ENCODE peak calls at places on chromosomes 3 and 15, in nine cellular contexts. One of them, this sample, is unnamed.

GRCh38 chr3:6935964-6936363 is 75.0 kb downstream of the GRM7 start:
- DNase-seq in HEK293T: no peak
- DNase-seq in HCEC 1CT: no peak
- DNase-seq in ACHN: no peak
- DNase-seq in A172: no peak
- DNase-seq in stimulated activated CD4-positive, alpha-beta T cell treated with anti-CD3 and anti-CD28 coated beads, TNF-alpha, amount 100 ng/mL, for 48 hours: no peak
- DNase-seq in stimulated activated CD8-positive, alpha-beta memory T cell treated with anti-CD3 and anti-CD28 coated beads, Interleukin-7, amount 100 ng/mL, for 4 hours: no peak
- DNase-seq in cerebellum: no peak
- DNase-seq in NCI-H82: no peak
- DNase-seq in this sample: no peak

GRCh38 chr3:37628711-37629301 is 232.9 kb upstream of the CTDSPL start:
- DNase-seq in HEK293T: peak; percentile 47
- DNase-seq in HCEC 1CT: peak; percentile 65
- DNase-seq in ACHN: no peak
- DNase-seq in A172: no peak
- DNase-seq in stimulated activated CD4-positive, alpha-beta T cell treated with anti-CD3 and anti-CD28 coated beads, TNF-alpha, amount 100 ng/mL, for 48 hours: no peak
- DNase-seq in stimulated activated CD8-positive, alpha-beta memory T cell treated with anti-CD3 and anti-CD28 coated beads, Interleukin-7, amount 100 ng/mL, for 4 hours: no peak
- DNase-seq in cerebellum: no peak
- DNase-seq in NCI-H82: no peak
- DNase-seq in this sample: no peak

GRCh38 chr3:50675179-50676030 is 678 bp downstream of the DOCK3 start:
- DNase-seq in HEK293T: peak; percentile 76
- DNase-seq in HCEC 1CT: no peak
- DNase-seq in ACHN: peak; percentile 19
- DNase-seq in A172: no peak
- DNase-seq in stimulated activated CD4-positive, alpha-beta T cell treated with anti-CD3 and anti-CD28 coated beads, TNF-alpha, amount 100 ng/mL, for 48 hours: peak; percentile 67
- DNase-seq in stimulated activated CD8-positive, alpha-beta memory T cell treated with anti-CD3 and anti-CD28 coated beads, Interleukin-7, amount 100 ng/mL, for 4 hours: peak; percentile 54
- DNase-seq in cerebellum: peak; percentile 85
- DNase-seq in NCI-H82: peak; percentile 66
- DNase-seq in this sample: no peak

GRCh38 chr3:195768831-195769303 is 42.9 kb downstream of the MUC4 start:
- DNase-seq in HEK293T: no peak
- DNase-seq in HCEC 1CT: no peak
- DNase-seq in ACHN: no peak
- DNase-seq in A172: peak; percentile 72
- DNase-seq in stimulated activated CD4-positive, alpha-beta T cell treated with anti-CD3 and anti-CD28 coated beads, TNF-alpha, amount 100 ng/mL, for 48 hours: no peak
- DNase-seq in stimulated activated CD8-positive, alpha-beta memory T cell treated with anti-CD3 and anti-CD28 coated beads, Interleukin-7, amount 100 ng/mL, for 4 hours: no peak
- DNase-seq in cerebellum: no peak
- DNase-seq in NCI-H82: no peak
- DNase-seq in this sample: peak; percentile 65

GRCh38 chr15:62459875-62460274 is 294.8 kb upstream of the C2CD4B start:
- DNase-seq in HEK293T: no peak
- DNase-seq in HCEC 1CT: no peak
- DNase-seq in ACHN: no peak
- DNase-seq in A172: no peak
- DNase-seq in stimulated activated CD4-positive, alpha-beta T cell treated with anti-CD3 and anti-CD28 coated beads, TNF-alpha, amount 100 ng/mL, for 48 hours: no peak
- DNase-seq in stimulated activated CD8-positive, alpha-beta memory T cell treated with anti-CD3 and anti-CD28 coated beads, Interleukin-7, amount 100 ng/mL, for 4 hours: no peak
- DNase-seq in cerebellum: no peak
- DNase-seq in NCI-H82: no peak
- DNase-seq in this sample: no peak

GRCh38 chr3:141913150-141913811 is 36.8 kb downstream of the ATP1B3 start:
- DNase-seq in HEK293T: peak; percentile 56
- DNase-seq in HCEC 1CT: peak; percentile 48
- DNase-seq in ACHN: peak; percentile 63
- DNase-seq in A172: peak; percentile 61
- DNase-seq in stimulated activated CD4-positive, alpha-beta T cell treated with anti-CD3 and anti-CD28 coated beads, TNF-alpha, amount 100 ng/mL, for 48 hours: peak; percentile 38
- DNase-seq in stimulated activated CD8-positive, alpha-beta memory T cell treated with anti-CD3 and anti-CD28 coated beads, Interleukin-7, amount 100 ng/mL, for 4 hours: no peak
- DNase-seq in cerebellum: no peak
- DNase-seq in NCI-H82: peak; percentile 84
- DNase-seq in this sample: no peak

GRCh38 chr3:132354916-132355702 is 37.9 kb downstream of the ACP3 start:
- DNase-seq in HEK293T: no peak
- DNase-seq in HCEC 1CT: no peak
- DNase-seq in ACHN: no peak
- DNase-seq in A172: peak; percentile 19
- DNase-seq in stimulated activated CD4-positive, alpha-beta T cell treated with anti-CD3 and anti-CD28 coated beads, TNF-alpha, amount 100 ng/mL, for 48 hours: no peak
- DNase-seq in stimulated activated CD8-positive, alpha-beta memory T cell treated with anti-CD3 and anti-CD28 coated beads, Interleukin-7, amount 100 ng/mL, for 4 hours: no peak
- DNase-seq in cerebellum: no peak
- DNase-seq in NCI-H82: no peak
- DNase-seq in this sample: no peak

GRCh38 chr3:107956991-107957467 is 133.8 kb downstream of the CD47 start:
- DNase-seq in HEK293T: no peak
- DNase-seq in HCEC 1CT: peak; percentile 43
- DNase-seq in ACHN: no peak
- DNase-seq in A172: no peak
- DNase-seq in stimulated activated CD4-positive, alpha-beta T cell treated with anti-CD3 and anti-CD28 coated beads, TNF-alpha, amount 100 ng/mL, for 48 hours: no peak
- DNase-seq in stimulated activated CD8-positive, alpha-beta memory T cell treated with anti-CD3 and anti-CD28 coated beads, Interleukin-7, amount 100 ng/mL, for 4 hours: no peak
- DNase-seq in cerebellum: peak; percentile 58
- DNase-seq in NCI-H82: no peak
- DNase-seq in this sample: no peak

GRCh38 chr3:58047806-58048205 is 39.6 kb downstream of the FLNB start:
- DNase-seq in HEK293T: no peak
- DNase-seq in HCEC 1CT: peak; percentile 97
- DNase-seq in ACHN: peak; percentile 89
- DNase-seq in A172: peak; percentile 95
- DNase-seq in stimulated activated CD4-positive, alpha-beta T cell treated with anti-CD3 and anti-CD28 coated beads, TNF-alpha, amount 100 ng/mL, for 48 hours: no peak
- DNase-seq in stimulated activated CD8-positive, alpha-beta memory T cell treated with anti-CD3 and anti-CD28 coated beads, Interleukin-7, amount 100 ng/mL, for 4 hours: no peak
- DNase-seq in cerebellum: no peak
- DNase-seq in NCI-H82: no peak
- DNase-seq in this sample: no peak

GRCh38 chr15:81483496-81483895 is 109.5 kb upstream of the TMC3 start:
- DNase-seq in HEK293T: no peak
- DNase-seq in HCEC 1CT: no peak
- DNase-seq in ACHN: no peak
- DNase-seq in A172: no peak
- DNase-seq in stimulated activated CD4-positive, alpha-beta T cell treated with anti-CD3 and anti-CD28 coated beads, TNF-alpha, amount 100 ng/mL, for 48 hours: no peak
- DNase-seq in stimulated activated CD8-positive, alpha-beta memory T cell treated with anti-CD3 and anti-CD28 coated beads, Interleukin-7, amount 100 ng/mL, for 4 hours: no peak
- DNase-seq in cerebellum: no peak
- DNase-seq in NCI-H82: no peak
- DNase-seq in this sample: no peak

GRCh38 chr15:73982251-73982962 is 9.7 kb downstream of the STOML1 start:
- DNase-seq in HEK293T: no peak
- DNase-seq in HCEC 1CT: peak; percentile 81
- DNase-seq in ACHN: peak; percentile 93
- DNase-seq in A172: peak; percentile 94
- DNase-seq in stimulated activated CD4-positive, alpha-beta T cell treated with anti-CD3 and anti-CD28 coated beads, TNF-alpha, amount 100 ng/mL, for 48 hours: no peak
- DNase-seq in stimulated activated CD8-positive, alpha-beta memory T cell treated with anti-CD3 and anti-CD28 coated beads, Interleukin-7, amount 100 ng/mL, for 4 hours: no peak
- DNase-seq in cerebellum: no peak
- DNase-seq in NCI-H82: no peak
- DNase-seq in this sample: no peak

GRCh38 chr3:120227710-120228347 is 57.2 kb downstream of the GPR156 start:
- DNase-seq in HEK293T: no peak
- DNase-seq in HCEC 1CT: no peak
- DNase-seq in ACHN: no peak
- DNase-seq in A172: no peak
- DNase-seq in stimulated activated CD4-positive, alpha-beta T cell treated with anti-CD3 and anti-CD28 coated beads, TNF-alpha, amount 100 ng/mL, for 48 hours: no peak
- DNase-seq in stimulated activated CD8-positive, alpha-beta memory T cell treated with anti-CD3 and anti-CD28 coated beads, Interleukin-7, amount 100 ng/mL, for 4 hours: no peak
- DNase-seq in cerebellum: no peak
- DNase-seq in NCI-H82: no peak
- DNase-seq in this sample: no peak

GRCh38 chr3:13598926-13599886 is 50.3 kb downstream of the FBLN2 start:
- DNase-seq in HEK293T: no peak
- DNase-seq in HCEC 1CT: no peak
- DNase-seq in ACHN: no peak
- DNase-seq in A172: peak; percentile 96
- DNase-seq in stimulated activated CD4-positive, alpha-beta T cell treated with anti-CD3 and anti-CD28 coated beads, TNF-alpha, amount 100 ng/mL, for 48 hours: no peak
- DNase-seq in stimulated activated CD8-positive, alpha-beta memory T cell treated with anti-CD3 and anti-CD28 coated beads, Interleukin-7, amount 100 ng/mL, for 4 hours: no peak
- DNase-seq in cerebellum: no peak
- DNase-seq in NCI-H82: no peak
- DNase-seq in this sample: peak; percentile 15

GRCh38 chr15:35499723-35500122 is 46.2 kb downstream of the DPH6 start:
- DNase-seq in HEK293T: no peak
- DNase-seq in HCEC 1CT: no peak
- DNase-seq in ACHN: no peak
- DNase-seq in A172: no peak
- DNase-seq in stimulated activated CD4-positive, alpha-beta T cell treated with anti-CD3 and anti-CD28 coated beads, TNF-alpha, amount 100 ng/mL, for 48 hours: no peak
- DNase-seq in stimulated activated CD8-positive, alpha-beta memory T cell treated with anti-CD3 and anti-CD28 coated beads, Interleukin-7, amount 100 ng/mL, for 4 hours: no peak
- DNase-seq in cerebellum: no peak
- DNase-seq in NCI-H82: no peak
- DNase-seq in this sample: no peak

GRCh38 chr3:154730221-154730620 is 300.2 kb upstream of the GPR149 start:
- DNase-seq in HEK293T: no peak
- DNase-seq in HCEC 1CT: peak; percentile 7
- DNase-seq in ACHN: no peak
- DNase-seq in A172: no peak
- DNase-seq in stimulated activated CD4-positive, alpha-beta T cell treated with anti-CD3 and anti-CD28 coated beads, TNF-alpha, amount 100 ng/mL, for 48 hours: no peak
- DNase-seq in stimulated activated CD8-positive, alpha-beta memory T cell treated with anti-CD3 and anti-CD28 coated beads, Interleukin-7, amount 100 ng/mL, for 4 hours: no peak
- DNase-seq in cerebellum: no peak
- DNase-seq in NCI-H82: peak; percentile 57
- DNase-seq in this sample: no peak

GRCh38 chr3:65871305-65872141 is 167.2 kb downstream of the MAGI1 start:
- DNase-seq in HEK293T: peak; percentile 53
- DNase-seq in HCEC 1CT: no peak
- DNase-seq in ACHN: peak; percentile 44
- DNase-seq in A172: no peak
- DNase-seq in stimulated activated CD4-positive, alpha-beta T cell treated with anti-CD3 and anti-CD28 coated beads, TNF-alpha, amount 100 ng/mL, for 48 hours: no peak
- DNase-seq in stimulated activated CD8-positive, alpha-beta memory T cell treated with anti-CD3 and anti-CD28 coated beads, Interleukin-7, amount 100 ng/mL, for 4 hours: no peak
- DNase-seq in cerebellum: no peak
- DNase-seq in NCI-H82: peak; percentile 92
- DNase-seq in this sample: peak; percentile 31

GRCh38 chr3:40800343-40800742 is 275.6 kb downstream of the ZNF621 start:
- DNase-seq in HEK293T: no peak
- DNase-seq in HCEC 1CT: peak; percentile 83
- DNase-seq in ACHN: peak; percentile 94
- DNase-seq in A172: peak; percentile 92
- DNase-seq in stimulated activated CD4-positive, alpha-beta T cell treated with anti-CD3 and anti-CD28 coated beads, TNF-alpha, amount 100 ng/mL, for 48 hours: no peak
- DNase-seq in stimulated activated CD8-positive, alpha-beta memory T cell treated with anti-CD3 and anti-CD28 coated beads, Interleukin-7, amount 100 ng/mL, for 4 hours: no peak
- DNase-seq in cerebellum: no peak
- DNase-seq in NCI-H82: no peak
- DNase-seq in this sample: no peak

GRCh38 chr3:69410301-69410700 is 24.4 kb upstream of the FRMD4B start:
- DNase-seq in HEK293T: peak; percentile 69
- DNase-seq in HCEC 1CT: peak; percentile 50
- DNase-seq in ACHN: peak; percentile 62
- DNase-seq in A172: peak; percentile 56
- DNase-seq in stimulated activated CD4-positive, alpha-beta T cell treated with anti-CD3 and anti-CD28 coated beads, TNF-alpha, amount 100 ng/mL, for 48 hours: peak; percentile 53
- DNase-seq in stimulated activated CD8-positive, alpha-beta memory T cell treated with anti-CD3 and anti-CD28 coated beads, Interleukin-7, amount 100 ng/mL, for 4 hours: peak; percentile 31
- DNase-seq in cerebellum: peak; percentile 13
- DNase-seq in NCI-H82: peak; percentile 74
- DNase-seq in this sample: peak; percentile 5

GRCh38 chr3:194404365-194405140 is 5.5 kb upstream of the GP5 start:
- DNase-seq in HEK293T: no peak
- DNase-seq in HCEC 1CT: peak; percentile 45
- DNase-seq in ACHN: peak; percentile 64
- DNase-seq in A172: peak; percentile 49
- DNase-seq in stimulated activated CD4-positive, alpha-beta T cell treated with anti-CD3 and anti-CD28 coated beads, TNF-alpha, amount 100 ng/mL, for 48 hours: peak; percentile 51
- DNase-seq in stimulated activated CD8-positive, alpha-beta memory T cell treated with anti-CD3 and anti-CD28 coated beads, Interleukin-7, amount 100 ng/mL, for 4 hours: no peak
- DNase-seq in cerebellum: peak; percentile 15
- DNase-seq in NCI-H82: peak; percentile 72
- DNase-seq in this sample: peak; percentile 16

GRCh38 chr15:34795267-34796081 is at the start of gene ACTC1:
- DNase-seq in HEK293T: no peak
- DNase-seq in HCEC 1CT: peak; percentile 54
- DNase-seq in ACHN: peak; percentile 43
- DNase-seq in A172: no peak
- DNase-seq in stimulated activated CD4-positive, alpha-beta T cell treated with anti-CD3 and anti-CD28 coated beads, TNF-alpha, amount 100 ng/mL, for 48 hours: no peak
- DNase-seq in stimulated activated CD8-positive, alpha-beta memory T cell treated with anti-CD3 and anti-CD28 coated beads, Interleukin-7, amount 100 ng/mL, for 4 hours: no peak
- DNase-seq in cerebellum: peak; percentile 53
- DNase-seq in NCI-H82: no peak
- DNase-seq in this sample: no peak

GRCh38 chr3:71485903-71486302 is 97.6 kb downstream of the FOXP1 start:
- DNase-seq in HEK293T: no peak
- DNase-seq in HCEC 1CT: no peak
- DNase-seq in ACHN: no peak
- DNase-seq in A172: no peak
- DNase-seq in stimulated activated CD4-positive, alpha-beta T cell treated with anti-CD3 and anti-CD28 coated beads, TNF-alpha, amount 100 ng/mL, for 48 hours: no peak
- DNase-seq in stimulated activated CD8-positive, alpha-beta memory T cell treated with anti-CD3 and anti-CD28 coated beads, Interleukin-7, amount 100 ng/mL, for 4 hours: no peak
- DNase-seq in cerebellum: no peak
- DNase-seq in NCI-H82: no peak
- DNase-seq in this sample: no peak

GRCh38 chr15:69357773-69358765 is 56.1 kb upstream of the KIF23 start:
- DNase-seq in HEK293T: peak; percentile 47
- DNase-seq in HCEC 1CT: no peak
- DNase-seq in ACHN: no peak
- DNase-seq in A172: no peak
- DNase-seq in stimulated activated CD4-positive, alpha-beta T cell treated with anti-CD3 and anti-CD28 coated beads, TNF-alpha, amount 100 ng/mL, for 48 hours: no peak
- DNase-seq in stimulated activated CD8-positive, alpha-beta memory T cell treated with anti-CD3 and anti-CD28 coated beads, Interleukin-7, amount 100 ng/mL, for 4 hours: no peak
- DNase-seq in cerebellum: no peak
- DNase-seq in NCI-H82: no peak
- DNase-seq in this sample: no peak

GRCh38 chr3:128430731-128431130 is 36.0 kb downstream of the DNAJB8 start:
- DNase-seq in HEK293T: no peak
- DNase-seq in HCEC 1CT: no peak
- DNase-seq in ACHN: no peak
- DNase-seq in A172: no peak
- DNase-seq in stimulated activated CD4-positive, alpha-beta T cell treated with anti-CD3 and anti-CD28 coated beads, TNF-alpha, amount 100 ng/mL, for 48 hours: no peak
- DNase-seq in stimulated activated CD8-positive, alpha-beta memory T cell treated with anti-CD3 and anti-CD28 coated beads, Interleukin-7, amount 100 ng/mL, for 4 hours: no peak
- DNase-seq in cerebellum: no peak
- DNase-seq in NCI-H82: no peak
- DNase-seq in this sample: no peak

GRCh38 chr3:181691951-181692849 is 19.5 kb upstream of the SOX2 start:
- DNase-seq in HEK293T: no peak
- DNase-seq in HCEC 1CT: no peak
- DNase-seq in ACHN: no peak
- DNase-seq in A172: no peak
- DNase-seq in stimulated activated CD4-positive, alpha-beta T cell treated with anti-CD3 and anti-CD28 coated beads, TNF-alpha, amount 100 ng/mL, for 48 hours: no peak
- DNase-seq in stimulated activated CD8-positive, alpha-beta memory T cell treated with anti-CD3 and anti-CD28 coated beads, Interleukin-7, amount 100 ng/mL, for 4 hours: no peak
- DNase-seq in cerebellum: no peak
- DNase-seq in NCI-H82: peak; percentile 47
- DNase-seq in this sample: peak; percentile 57

GRCh38 chr15:100918690-100919480 is at the start of gene LRRK1:
- DNase-seq in HEK293T: no peak
- DNase-seq in HCEC 1CT: peak; percentile 45
- DNase-seq in ACHN: peak; percentile 33
- DNase-seq in A172: peak; percentile 3
- DNase-seq in stimulated activated CD4-positive, alpha-beta T cell treated with anti-CD3 and anti-CD28 coated beads, TNF-alpha, amount 100 ng/mL, for 48 hours: peak; percentile 16
- DNase-seq in stimulated activated CD8-positive, alpha-beta memory T cell treated with anti-CD3 and anti-CD28 coated beads, Interleukin-7, amount 100 ng/mL, for 4 hours: no peak
- DNase-seq in cerebellum: no peak
- DNase-seq in NCI-H82: peak; percentile 52
- DNase-seq in this sample: no peak

GRCh38 chr3:45211466-45212094 is 14.5 kb downstream of the TMEM158 start:
- DNase-seq in HEK293T: no peak
- DNase-seq in HCEC 1CT: no peak
- DNase-seq in ACHN: no peak
- DNase-seq in A172: no peak
- DNase-seq in stimulated activated CD4-positive, alpha-beta T cell treated with anti-CD3 and anti-CD28 coated beads, TNF-alpha, amount 100 ng/mL, for 48 hours: no peak
- DNase-seq in stimulated activated CD8-positive, alpha-beta memory T cell treated with anti-CD3 and anti-CD28 coated beads, Interleukin-7, amount 100 ng/mL, for 4 hours: no peak
- DNase-seq in cerebellum: no peak
- DNase-seq in NCI-H82: no peak
- DNase-seq in this sample: no peak

GRCh38 chr3:196883361-196883760 is 15.6 kb downstream of the SENP5 start:
- DNase-seq in HEK293T: no peak
- DNase-seq in HCEC 1CT: no peak
- DNase-seq in ACHN: no peak
- DNase-seq in A172: no peak
- DNase-seq in stimulated activated CD4-positive, alpha-beta T cell treated with anti-CD3 and anti-CD28 coated beads, TNF-alpha, amount 100 ng/mL, for 48 hours: no peak
- DNase-seq in stimulated activated CD8-positive, alpha-beta memory T cell treated with anti-CD3 and anti-CD28 coated beads, Interleukin-7, amount 100 ng/mL, for 4 hours: no peak
- DNase-seq in cerebellum: no peak
- DNase-seq in NCI-H82: no peak
- DNase-seq in this sample: no peak

GRCh38 chr3:111712294-111713180 is 117.4 kb upstream of the ZBED2 start:
- DNase-seq in HEK293T: no peak
- DNase-seq in HCEC 1CT: no peak
- DNase-seq in ACHN: peak; percentile 66
- DNase-seq in A172: peak; percentile 90
- DNase-seq in stimulated activated CD4-positive, alpha-beta T cell treated with anti-CD3 and anti-CD28 coated beads, TNF-alpha, amount 100 ng/mL, for 48 hours: no peak
- DNase-seq in stimulated activated CD8-positive, alpha-beta memory T cell treated with anti-CD3 and anti-CD28 coated beads, Interleukin-7, amount 100 ng/mL, for 4 hours: peak; percentile 63
- DNase-seq in cerebellum: no peak
- DNase-seq in NCI-H82: peak; percentile 99
- DNase-seq in this sample: peak; percentile 15

GRCh38 chr3:158846803-158847465 is 45.1 kb downstream of the MFSD1 start:
- DNase-seq in HEK293T: no peak
- DNase-seq in HCEC 1CT: no peak
- DNase-seq in ACHN: no peak
- DNase-seq in A172: no peak
- DNase-seq in stimulated activated CD4-positive, alpha-beta T cell treated with anti-CD3 and anti-CD28 coated beads, TNF-alpha, amount 100 ng/mL, for 48 hours: no peak
- DNase-seq in stimulated activated CD8-positive, alpha-beta memory T cell treated with anti-CD3 and anti-CD28 coated beads, Interleukin-7, amount 100 ng/mL, for 4 hours: no peak
- DNase-seq in cerebellum: no peak
- DNase-seq in NCI-H82: no peak
- DNase-seq in this sample: no peak

GRCh38 chr3:197340521-197340871 is 42.1 kb upstream of the DLG1 start:
- DNase-seq in HEK293T: no peak
- DNase-seq in HCEC 1CT: no peak
- DNase-seq in ACHN: no peak
- DNase-seq in A172: no peak
- DNase-seq in stimulated activated CD4-positive, alpha-beta T cell treated with anti-CD3 and anti-CD28 coated beads, TNF-alpha, amount 100 ng/mL, for 48 hours: no peak
- DNase-seq in stimulated activated CD8-positive, alpha-beta memory T cell treated with anti-CD3 and anti-CD28 coated beads, Interleukin-7, amount 100 ng/mL, for 4 hours: no peak
- DNase-seq in cerebellum: no peak
- DNase-seq in NCI-H82: no peak
- DNase-seq in this sample: no peak

GRCh38 chr15:81113861-81114261 is 20.2 kb upstream of the CFAP161 start:
- DNase-seq in HEK293T: no peak
- DNase-seq in HCEC 1CT: peak; percentile 70
- DNase-seq in ACHN: no peak
- DNase-seq in A172: no peak
- DNase-seq in stimulated activated CD4-positive, alpha-beta T cell treated with anti-CD3 and anti-CD28 coated beads, TNF-alpha, amount 100 ng/mL, for 48 hours: no peak
- DNase-seq in stimulated activated CD8-positive, alpha-beta memory T cell treated with anti-CD3 and anti-CD28 coated beads, Interleukin-7, amount 100 ng/mL, for 4 hours: no peak
- DNase-seq in cerebellum: no peak
- DNase-seq in NCI-H82: no peak
- DNase-seq in this sample: no peak

This sample was measured in DMS 273 treated with DMSO at 0.1 percent for 48 hours.